ENCODE peak calls at places on chromosomes 13 and 19, in seven cellular contexts. V is AG09319; H is ACHN; O is fibroblast of lung; G is GM04504; P is fibroblast of pulmonary artery; J is stimulated activated CD8-positive, alpha-beta memory T cell treated with anti-CD3 and anti-CD28 coated beads, Interleukin-2, amount 100 ng/mL, for 1 hour. B is an unnamed sample.

GRCh38 chr19:17654993-17655392 is 33.2 kb downstream of the UNC13A start:
- DNase-seq in V (no peak), H (no peak), O (no peak), G (no peak), P (no peak), J (no peak), B (no peak)

GRCh38 chr13:31846984-31847752 is 107.8 kb downstream of the RXFP2 start:
- DNase-seq in V (no peak), H (no peak), O (no peak), G (no peak), P (no peak), J (no peak), B (peak)

GRCh38 chr19:44714597-44715169 is 15.7 kb downstream of the CEACAM16 start:
- DNase-seq in V (no peak), H (no peak), O (no peak), G (no peak), P (no peak), J (no peak), B (no peak)

GRCh38 chr19:2798733-2799132 is 13.4 kb downstream of the THOP1 start:
- DNase-seq in V (no peak), H (no peak), O (no peak), G (no peak), P (peak), J (no peak), B (peak)

GRCh38 chr19:56637976-56638555 is 4.9 kb upstream of the SMIM17 start:
- DNase-seq in V (no peak), H (peak), O (peak), G (peak), P (peak), J (no peak), B (peak)

GRCh38 chr19:46571495-46571894 is 29.6 kb upstream of the CALM3 start:
- DNase-seq in V (no peak), H (peak), O (no peak), G (no peak), P (peak), J (no peak), B (no peak)

GRCh38 chr19:39908803-39909202 is 25.6 kb downstream of the FCGBP start:
- DNase-seq in V (no peak), H (no peak), O (no peak), G (no peak), P (no peak), J (no peak), B (no peak)

GRCh38 chr19:39805120-39805519 is 26.5 kb downstream of the LEUTX start:
- DNase-seq in V (no peak), H (no peak), O (no peak), G (no peak), P (no peak), J (no peak), B (no peak)

GRCh38 chr13:51785592-51786424 is 18.2 kb downstream of the DHRS12 start:
- DNase-seq in V (no peak), H (no peak), O (peak), G (no peak), P (peak), J (no peak), B (peak)

GRCh38 chr13:36130168-36130541 is 1.0 kb downstream of the DCLK1 start:
- DNase-seq in V (no peak), H (no peak), O (no peak), G (no peak), P (no peak), J (no peak), B (no peak)

GRCh38 chr13:113275387-113275786 is 21.7 kb upstream of the LAMP1 start:
- DNase-seq in V (peak), H (peak), O (peak), G (peak), P (peak), J (no peak), B (peak)

GRCh38 chr19:15471639-15472101 is 7.3 kb upstream of the RASAL3 start:
- DNase-seq in V (no peak), H (no peak), O (no peak), G (no peak), P (no peak), J (no peak), B (no peak)

GRCh38 chr13:104483631-104484030 is 1417.4 kb upstream of the SLC10A2 start:
- DNase-seq in V (no peak), H (no peak), O (no peak), G (no peak), P (no peak), J (no peak), B (no peak)

GRCh38 chr19:12936582-12936981 is 1.8 kb upstream of the CALR start:
- DNase-seq in V (no peak), H (no peak), O (no peak), G (no peak), P (no peak), J (no peak), B (no peak)

GRCh38 chr19:39247701-39248664 is 673 bp downstream of the IFNL4 start:
- DNase-seq in V (no peak), H (no peak), O (peak), G (no peak), P (peak), J (no peak), B (no peak)

GRCh38 chr13:66069570-66069969 is 1160.6 kb downstream of the PCDH9 start:
- DNase-seq in V (no peak), H (no peak), O (peak), G (no peak), P (no peak), J (no peak), B (peak)

GRCh38 chr19:53671621-53672111 is 39.9 kb downstream of the DPRX start:
- DNase-seq in V (no peak), H (no peak), O (no peak), G (no peak), P (no peak), J (no peak), B (no peak)

GRCh38 chr13:77916481-77916880 is 2.1 kb downstream of the EDNRB start:
- DNase-seq in V (no peak), H (no peak), O (peak), G (no peak), P (no peak), J (no peak), B (no peak)

GRCh38 chr19:38248421-38248820 is 7.8 kb downstream of the PPP1R14A start:
- DNase-seq in V (no peak), H (no peak), O (no peak), G (no peak), P (no peak), J (no peak), B (no peak)

GRCh38 chr13:102913924-102914628 is 68.2 kb downstream of the ERCC5 start:
- DNase-seq in V (no peak), H (no peak), O (peak), G (peak), P (peak), J (no peak), B (peak)

GRCh38 chr13:23372264-23372905 is 61.1 kb downstream of the SACS start:
- DNase-seq in V (no peak), H (no peak), O (peak), G (no peak), P (peak), J (no peak), B (no peak)

GRCh38 chr19:4093643-4094175 is 27.0 kb upstream of the ZBTB7A start:
- DNase-seq in V (no peak), H (no peak), O (no peak), G (no peak), P (no peak), J (no peak), B (no peak)

GRCh38 chr13:106049171-106049570 is 486.3 kb downstream of the EFNB2 start:
- DNase-seq in V (no peak), H (no peak), O (no peak), G (no peak), P (no peak), J (no peak), B (no peak)

GRCh38 chr19:869245-870177 is 10.0 kb downstream of the CFD start:
- DNase-seq in V (peak), H (peak), O (peak), G (peak), P (peak), J (no peak), B (peak)

GRCh38 chr13:97141564-97142005 is 80.5 kb upstream of the MBNL2 start:
- DNase-seq in V (peak), H (peak), O (peak), G (peak), P (peak), J (no peak), B (peak)

GRCh38 chr13:40220299-40220935 is 446.0 kb downstream of the FOXO1 start:
- DNase-seq in V (no peak), H (no peak), O (peak), G (no peak), P (peak), J (no peak), B (no peak)